ENCODE peak calls at places on chromosomes 13 and 19, in six cellular contexts. G, H, N, C, X and A are unnamed samples.
A peak's percentile ranks its signal among the peaks of the same experiment; 100 is the strongest.

GRCh38 chr13:46392967-46393366 is 5.9 kb upstream of the RUBCNL start:
- DNase-seq in C (no peak), X (no peak), G (peak; percentile 83), N (no peak), H (no peak), A (no peak)

GRCh38 chr13:25085125-25085742 is 10.7 kb upstream of the PABPC3 start:
- DNase-seq in H (no peak), C (peak; percentile 25), G (peak; percentile 67), N (no peak), X (peak; percentile 35), A (peak; percentile 37)

GRCh38 chr13:108214511-108215383 is 589 bp downstream of the LIG4 start:
- DNase-seq in C (no peak), N (no peak), G (peak; percentile 65), X (no peak), H (no peak), A (no peak)

GRCh38 chr19:4791183-4792018 is at the start of gene FEM1A:
- DNase-seq in X (peak; percentile 100), C (peak; percentile 100), H (peak; percentile 100), N (peak; percentile 96), G (peak; percentile 100), A (peak; percentile 100)

GRCh38 chr19:36573948-36574726 is 1.0 kb upstream of the ZNF529 start:
- DNase-seq in X (peak; percentile 21), H (no peak), N (no peak), C (peak; percentile 20), G (no peak), A (peak; percentile 63)

GRCh38 chr19:13118424-13119193 is 545 bp downstream of the NACC1 start:
- DNase-seq in N (no peak), H (peak; percentile 42), C (no peak), X (no peak), G (peak; percentile 40), A (peak; percentile 69)

GRCh38 chr19:13089139-13089856 is 13.4 kb downstream of the LYL1 start:
- DNase-seq in C (no peak), X (no peak), H (no peak), N (no peak), G (peak; percentile 75), A (no peak)

GRCh38 chr19:18626906-18627305 is 9.9 kb upstream of the KLHL26 start:
- DNase-seq in N (no peak), X (peak; percentile 34), G (no peak), H (no peak), C (no peak), A (no peak)

GRCh38 chr19:2315818-2316353 is 7.9 kb upstream of the LINGO3 start:
- DNase-seq in G (no peak), C (peak; percentile 39), N (no peak), X (peak; percentile 53), H (no peak), A (peak; percentile 80)

GRCh38 chr19:50912727-50913716 is 1.8 kb upstream of the KLK4 start:
- DNase-seq in N (no peak), C (no peak), G (no peak), X (no peak), H (no peak), A (no peak)

GRCh38 chr19:13012690-13013608 is 17.7 kb downstream of the NFIX start:
- DNase-seq in N (no peak), X (peak; percentile 68), C (peak; percentile 30), G (no peak), H (peak; percentile 88), A (peak; percentile 71)

GRCh38 chr13:110520431-110521295 is 40.9 kb downstream of the RAB20 start:
- DNase-seq in G (no peak), C (no peak), H (peak; percentile 65), X (peak; percentile 86), N (no peak), A (peak; percentile 97)

GRCh38 chr19:32605544-32605943 is 24.6 kb downstream of the PDCD5 start:
- DNase-seq in N (no peak), H (no peak), C (no peak), G (no peak), X (no peak), A (no peak)

GRCh38 chr13:99436686-99437416 is 64.4 kb upstream of the TM9SF2 start:
- DNase-seq in N (peak; percentile 88), G (peak; percentile 96), X (peak; percentile 77), C (peak; percentile 66), H (peak; percentile 78), A (peak; percentile 80)

GRCh38 chr13:40283666-40284065 is 382.8 kb downstream of the FOXO1 start:
- DNase-seq in G (no peak), H (no peak), C (no peak), X (no peak), N (no peak), A (no peak)

GRCh38 chr19:15466851-15467733 is 2.7 kb upstream of the RASAL3 start:
- DNase-seq in C (peak; percentile 55), X (peak; percentile 28), G (peak; percentile 54), N (peak; percentile 46), H (no peak), A (no peak)

GRCh38 chr19:3880471-3881271 is at the start of gene ATCAY:
- DNase-seq in X (no peak), C (no peak), N (no peak), H (no peak), G (no peak), A (peak; percentile 84)

GRCh38 chr13:97582170-97582569 is 148.2 kb downstream of the RAP2A start:
- DNase-seq in C (no peak), X (no peak), N (no peak), G (no peak), H (no peak), A (no peak)

GRCh38 chr13:94268661-94269060 is 210.8 kb downstream of the DCT start:
- DNase-seq in N (no peak), C (no peak), X (no peak), H (no peak), G (no peak), A (no peak)

GRCh38 chr19:2010135-2010668 is 5.3 kb downstream of the BTBD2 start:
- DNase-seq in H (no peak), C (no peak), N (no peak), X (no peak), G (no peak), A (no peak)

GRCh38 chr13:23509781-23510543 is 60.2 kb upstream of the TNFRSF19 start:
- DNase-seq in N (no peak), C (peak; percentile 79), X (peak; percentile 78), H (no peak), G (no peak), A (no peak)